ENCODE peak calls at places on chromosomes 12 and 14, in five cellular contexts. M is OCI-LY7, R is K562, K is cardiac fibroblast, Y is neural progenitor cell. X is an unnamed sample.
A peak's percentile ranks its signal among the peaks of the same experiment; 100 is the strongest.

GRCh38 chr12:93632383-93632782 is 44.8 kb upstream of the CRADD start:
- DNase-seq in M (no peak), R (no peak), K (no peak), Y (no peak), X (no peak)

GRCh38 chr12:52073531-52073950 is 3.8 kb downstream of the ATG101 start:
- DNase-seq in M (no peak), R (no peak), K (no peak), Y (no peak), X (no peak)

GRCh38 chr12:30930238-30931010 is 3.9 kb downstream of the TSPAN11 start:
- DNase-seq in M (no peak), R (no peak), K (no peak), Y (no peak), X (no peak)

GRCh38 chr14:69648480-69649414 is 37.4 kb downstream of the SUSD6 start:
- DNase-seq in M (peak; percentile 50), R (no peak), K (peak; percentile 69), Y (no peak), X (no peak)

GRCh38 chr14:39426605-39427004 is 5.6 kb downstream of the FBXO33 start:
- DNase-seq in M (peak; percentile 43), R (no peak), K (peak; percentile 71), Y (no peak), X (no peak)

GRCh38 chr12:121334513-121335343 is 17.5 kb downstream of the ANAPC5 start:
- DNase-seq in M (peak; percentile 76), R (peak; percentile 65), K (peak; percentile 85), Y (peak; percentile 72), X (peak; percentile 36)

GRCh38 chr12:51815571-51815970 is 32.9 kb downstream of the FIGNL2 start:
- DNase-seq in M (no peak), R (no peak), K (no peak), Y (peak; percentile 53), X (no peak)

GRCh38 chr12:50197297-50197727 is 30.1 kb upstream of the CERS5 start:
- DNase-seq in M (no peak), R (no peak), K (peak; percentile 76), Y (no peak), X (no peak)

GRCh38 chr14:93548102-93548843 is 117.5 kb downstream of the UNC79 start:
- DNase-seq in M (no peak), R (no peak), K (no peak), Y (no peak), X (no peak)

GRCh38 chr12:10558291-10558690 is 52.6 kb downstream of the EIF2S3B start:
- DNase-seq in M (peak; percentile 44), R (no peak), K (no peak), Y (no peak), X (no peak)

GRCh38 chr12:53726946-53727309 is 324 bp downstream of the CALCOCO1 start:
- DNase-seq in M (no peak), R (no peak), K (peak; percentile 35), Y (peak; percentile 42), X (no peak)

GRCh38 chr14:58574623-58575022 is 63.1 kb upstream of the DACT1 start:
- DNase-seq in M (no peak), R (no peak), K (peak; percentile 8), Y (no peak), X (no peak)

GRCh38 chr12:91811481-91812287 is 334.0 kb downstream of the BTG1 start:
- DNase-seq in M (peak; percentile 66), R (peak; percentile 36), K (peak; percentile 79), Y (peak; percentile 66), X (no peak)

GRCh38 chr12:57368349-57369095 is 62.3 kb downstream of the R3HDM2 start:
- DNase-seq in M (no peak), R (no peak), K (peak; percentile 38), Y (no peak), X (no peak)

GRCh38 chr12:41512531-41512930 is 324.4 kb downstream of the PDZRN4 start:
- DNase-seq in M (no peak), R (no peak), K (no peak), Y (no peak), X (no peak)

GRCh38 chr12:112258926-112259325 is 123.3 kb downstream of the HECTD4 start:
- DNase-seq in M (no peak), R (no peak), K (no peak), Y (no peak), X (no peak)

GRCh38 chr14:52827426-52827825 is 36.0 kb upstream of the GNPNAT1 start:
- DNase-seq in M (no peak), R (no peak), K (no peak), Y (peak; percentile 38), X (no peak)

GRCh38 chr14:33230016-33230415 is 291.3 kb downstream of the NPAS3 start:
- DNase-seq in M (no peak), R (no peak), K (no peak), Y (no peak), X (no peak)
- TF ChIP-seq CTCF in M (no peak), R (no peak), K (no peak), Y (no peak), X (no peak)

GRCh38 chr12:83015390-83016225 is 328.9 kb downstream of the TMTC2 start:
- DNase-seq in M (no peak), R (peak; percentile 8), K (no peak), Y (no peak), X (no peak)
- H3K4me3 ChIP-seq in M (no peak overlapping the region), R (no peak overlapping the region), K (peak overlapping the region; percentile 36), Y (no peak overlapping the region), X (no peak overlapping the region)

GRCh38 chr12:88876867-88877266 is 296.6 kb upstream of the KITLG start:
- DNase-seq in M (no peak), R (no peak), K (peak; percentile 39), Y (no peak), X (no peak)
- TF ChIP-seq CTCF in M (no peak), R (no peak), K (no peak), Y (no peak), X (no peak)

GRCh38 chr12:40104461-40105264 is 1.2 kb downstream of the SLC2A13 start:
- DNase-seq in M (peak; percentile 25), R (peak; percentile 60), K (no peak), Y (peak; percentile 26), X (no peak)

GRCh38 chr12:40105515-40106201 is at the start of gene SLC2A13:
- DNase-seq in M (peak; percentile 88), R (peak; percentile 94), K (peak; percentile 59), Y (peak; percentile 89), X (no peak)

GRCh38 chr12:40106655-40107054 is 774 bp upstream of the SLC2A13 start:
- DNase-seq in M (no peak), R (no peak), K (no peak), Y (no peak), X (no peak)

GRCh38 chr12:40106202-40106533 is 287 bp upstream of the SLC2A13 start:
- DNase-seq in M (no peak), R (no peak), K (no peak), Y (no peak), X (no peak)

GRCh38 chr12:40105265-40105514 is 691 bp downstream of the SLC2A13 start:
- DNase-seq in M (no peak), R (no peak), K (peak; percentile 43), Y (no peak), X (no peak)
- H3K4me3 ChIP-seq in M (peak overlapping the region; percentile 96), R (peak overlapping the region; percentile 81), K (peak overlapping the region; percentile 82), Y (peak overlapping the region; percentile 79), X (peak overlapping the region; percentile 83)

GRCh38 chr14:95196268-95196667 is 38.9 kb upstream of the DICER1 start:
- DNase-seq in M (peak; percentile 51), R (peak; percentile 48), K (no peak), Y (no peak), X (no peak)
- TF ChIP-seq CTCF in M (peak; percentile 82), R (peak; percentile 40), K (no peak), Y (peak; percentile 34), X (no peak)